ENCODE peak calls at places on chromosomes 3 and 15, in five cellular contexts. K is OCI-LY7, R is pancreas, L is right cardiac atrium, S is neural progenitor cell. H is an unnamed sample. For H3K9me3, the result is how much of the 10 kb centered on the place peaks cover.

GRCh38 chr3:155242342-155242741 is 51.1 kb downstream of the STRIT1 start:
- DNase-seq in K (no peak), R (no peak), L (no peak), S (no peak), H (no peak)

GRCh38 chr3:148235566-148235965 is 462.1 kb upstream of the AGTR1 start:
- DNase-seq in K (no peak), R (no peak), L (no peak), S (no peak), H (no peak)

GRCh38 chr15:69537888-69538287 is 85.3 kb downstream of the RPLP1 start:
- DNase-seq in K (no peak), R (no peak), L (no peak), S (no peak), H (no peak)

GRCh38 chr15:94403246-94403824 is 172.0 kb downstream of the MCTP2 start:
- DNase-seq in K (no peak), R (no peak), L (no peak), S (no peak), H (no peak)

GRCh38 chr3:127541320-127541719 is 49.2 kb downstream of the TPRA1 start:
- DNase-seq in K (no peak), R (no peak), L (no peak), S (no peak), H (no peak)

GRCh38 chr15:94335616-94336015 is 104.3 kb downstream of the MCTP2 start:
- DNase-seq in K (no peak), R (no peak), L (no peak), S (no peak), H (no peak)

GRCh38 chr15:41655716-41656115 is 4.5 kb upstream of the MGA start:
- DNase-seq in K (no peak), R (no peak), L (no peak), S (no peak), H (no peak)

GRCh38 chr15:79089890-79090486 is 592 bp downstream of the RASGRF1 start:
- DNase-seq in K (no peak), R (no peak), L (no peak), S (peak), H (no peak)

GRCh38 chr15:98650871-98651481 is 2.6 kb downstream of the IGF1R start:
- DNase-seq in K (no peak), R (no peak), L (no peak), S (peak), H (no peak)

GRCh38 chr3:12194209-12194608 is 35.5 kb upstream of the TIMP4 start:
- DNase-seq in K (no peak), R (no peak), L (no peak), S (no peak), H (no peak)

GRCh38 chr3:157045238-157045860 is 114.6 kb downstream of the CCNL1 start:
- DNase-seq in K (no peak), R (no peak), L (no peak), S (peak), H (no peak)

GRCh38 chr15:49830411-49830810 is 209.6 kb downstream of the DTWD1 start:
- DNase-seq in K (no peak), R (no peak), L (no peak), S (no peak), H (no peak)

GRCh38 chr3:58335432-58335947 is 2.8 kb downstream of the PXK start:
- DNase-seq in K (no peak), R (no peak), L (no peak), S (no peak), H (no peak)

GRCh38 chr3:179688847-179689246 is 36.0 kb downstream of the USP13 start:
- DNase-seq in K (no peak), R (no peak), L (no peak), S (no peak), H (no peak)

GRCh38 chr3:138220788-138221187 is 33.7 kb downstream of the ARMC8 start:
- DNase-seq in K (no peak), R (no peak), L (no peak), S (no peak), H (no peak)

GRCh38 chr15:52291204-52291603 is 4.4 kb downstream of the MYO5C start:
- DNase-seq in K (no peak), R (no peak), L (no peak), S (no peak), H (no peak)

GRCh38 chr3:135513106-135514063 is 452.1 kb upstream of the PPP2R3A start:
- DNase-seq in K (no peak), R (no peak), L (no peak), S (no peak), H (no peak)

GRCh38 chr3:173396191-173397041 is 1.1 kb upstream of the NLGN1 start:
- DNase-seq in K (no peak), R (peak), L (no peak), S (peak), H (no peak)

GRCh38 chr15:22892333-22892732 is 53.9 kb downstream of the NIPA2 start:
- DNase-seq in K (no peak), R (no peak), L (no peak), S (no peak), H (no peak)

DNA sequence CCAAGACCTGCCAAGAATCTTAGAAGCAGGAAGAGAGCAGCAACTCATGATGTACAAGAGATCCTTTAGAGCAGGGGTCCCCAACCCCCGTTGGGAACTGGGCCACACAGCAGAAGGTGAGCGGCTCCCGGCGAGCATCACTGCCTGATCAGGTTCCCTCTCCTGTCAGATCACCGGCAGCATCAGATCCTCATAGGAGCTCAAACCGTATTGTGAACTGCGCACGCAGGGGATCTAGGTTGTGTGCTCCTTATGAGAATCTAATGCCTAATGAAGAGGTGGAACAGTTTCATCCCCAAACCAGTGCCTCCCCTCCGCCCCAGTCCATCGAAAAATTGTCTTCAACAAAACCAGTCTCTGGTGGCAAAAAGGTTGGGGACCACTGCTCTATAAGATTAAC is 13.8 kb downstream of the SLC41A3 start:
- DNase-seq in K (no peak), R (no peak), L (no peak), S (no peak), H (no peak)
- H3K9me3 ChIP-seq in K (under half), R (under half), L (under half), S (under half), H (under half)

DNA sequence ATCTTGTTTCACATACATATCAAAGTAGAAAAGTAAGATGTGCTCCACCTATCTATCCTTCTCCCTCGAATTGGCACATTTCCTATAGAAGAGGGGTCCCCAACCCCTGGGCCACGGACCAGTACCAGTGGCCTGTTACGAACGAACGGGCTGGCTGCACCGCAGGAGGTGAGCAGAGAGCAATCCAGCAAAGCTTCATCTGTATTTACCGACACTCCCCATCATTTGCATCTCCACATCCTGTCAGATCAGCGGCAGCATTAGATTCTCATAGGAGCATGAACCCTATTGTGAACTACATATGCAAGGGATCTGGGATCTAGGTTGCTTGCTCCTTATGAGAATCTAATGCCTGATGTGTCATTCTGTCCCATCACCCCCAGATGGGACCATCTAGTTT is 94.9 kb upstream of the CGNL1 start:
- DNase-seq in K (peak), R (no peak), L (no peak), S (no peak), H (no peak)
- H3K4me3 ChIP-seq in K (no peak), R (no peak), L (no peak), S (no peak), H (no peak)

GRCh38 chr15:73153447-73153846 is 101.2 kb downstream of the NEO1 start:
- DNase-seq in K (no peak), R (no peak), L (no peak), S (no peak), H (no peak)

GRCh38 chr15:73150831-73151230 is 98.6 kb downstream of the NEO1 start:
- DNase-seq in K (no peak), R (no peak), L (no peak), S (no peak), H (no peak)

GRCh38 chr15:73156431-73157191 is 104.3 kb downstream of the NEO1 start:
- DNase-seq in K (no peak), R (no peak), L (peak), S (no peak), H (no peak)

GRCh38 chr15:73153024-73153423 is 100.8 kb downstream of the NEO1 start:
- DNase-seq in K (no peak), R (no peak), L (no peak), S (no peak), H (no peak)
- H3K9me3 ChIP-seq in K (under half), R (under half), L (under half), S (under half), H (under half)

GRCh38 chr3:72065236-72065635 is 280.3 kb upstream of the PROK2 start:
- DNase-seq in K (no peak), R (no peak), L (no peak), S (no peak), H (no peak)
- H3K4me3 ChIP-seq in K (no peak), R (no peak), L (no peak), S (no peak), H (no peak)

GRCh38 chr3:36428444-36428843 is 48.1 kb downstream of the STAC start:
- DNase-seq in K (no peak), R (no peak), L (no peak), S (no peak), H (no peak)
- H3K9me3 ChIP-seq in K (under half), R (under half), L (under half), S (under half), H (under half)

GRCh38 chr3:56811545-56812202 is 9.9 kb upstream of the ARHGEF3 start:
- DNase-seq in K (no peak), R (no peak), L (no peak), S (no peak), H (no peak)
- H3K4me3 ChIP-seq in K (no peak), R (no peak), L (no peak), S (no peak), H (no peak)

GRCh38 chr3:14288833-14289451 is 110.3 kb downstream of the LSM3 start:
- DNase-seq in K (no peak), R (no peak), L (no peak), S (no peak), H (no peak)

GRCh38 chr3:14290631-14291385 is 111.6 kb upstream of the SLC6A6 start:
- DNase-seq in K (no peak), R (no peak), L (no peak), S (no peak), H (no peak)

GRCh38 chr3:14286887-14287496 is 108.4 kb downstream of the LSM3 start:
- DNase-seq in K (peak), R (no peak), L (no peak), S (no peak), H (no peak)

GRCh38 chr3:14288168-14288788 is 109.7 kb downstream of the LSM3 start:
- DNase-seq in K (no peak), R (no peak), L (no peak), S (no peak), H (no peak)

GRCh38 chr3:14289590-14290453 is 111.2 kb downstream of the LSM3 start:
- DNase-seq in K (no peak), R (no peak), L (no peak), S (no peak), H (no peak)
- H3K9me3 ChIP-seq in K (under half), R (under half), L (under half), S (under half), H (under half)

GRCh38 chr3:51808920-51809319 is 29.9 kb upstream of the IQCF6 start:
- DNase-seq in K (no peak), R (no peak), L (no peak), S (no peak), H (no peak)
- H3K4me3 ChIP-seq in K (no peak), R (no peak), L (no peak), S (no peak), H (no peak)

GRCh38 chr3:104286645-104287044 is 1080.1 kb upstream of the ALCAM start:
- DNase-seq in K (no peak), R (no peak), L (no peak), S (no peak), H (no peak)

GRCh38 chr3:104279617-104280016 is 1087.1 kb upstream of the ALCAM start:
- DNase-seq in K (no peak), R (no peak), L (no peak), S (no peak), H (no peak)

GRCh38 chr3:104281713-104282112 is 1085.0 kb upstream of the ALCAM start:
- DNase-seq in K (no peak), R (no peak), L (no peak), S (no peak), H (no peak)
- H3K9me3 ChIP-seq in K (under half), R (under half), L (under half), S (under half), H (under half)

DNA sequence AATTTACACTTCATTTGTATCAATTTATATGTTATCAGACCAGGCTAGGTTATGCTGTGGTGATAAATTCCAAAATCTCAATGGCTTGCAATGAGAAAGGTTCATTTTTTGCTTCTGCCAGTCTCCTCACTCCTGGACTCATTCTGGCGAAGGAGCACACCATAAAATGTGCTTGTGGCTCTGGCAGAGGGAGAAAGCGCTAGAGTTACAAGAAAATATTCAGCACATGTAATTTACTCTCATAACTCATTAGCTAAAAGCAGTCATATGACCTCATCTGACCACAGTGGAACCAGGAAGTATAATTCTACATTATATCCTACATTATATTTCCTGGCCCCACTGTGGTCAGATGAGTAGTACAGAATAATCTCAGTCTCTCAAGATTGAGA is 193.8 kb downstream of the BCHE start:
- DNase-seq in K (no peak), R (no peak), L (no peak), S (no peak), H (no peak)
- H3K4me3 ChIP-seq in K (no peak), R (no peak), L (no peak), S (no peak), H (no peak)

H was measured in CD8-positive, alpha-beta T cell.